ENCODE peak calls at places on chromosome 10, in eight cellular contexts. R, N, I, C, U, B, T and K are unnamed samples.

GRCh38 chr10:36473122-36473521 is 652.3 kb upstream of the ANKRD30A start:
- DNase-seq in R (no peak), N (no peak), I (no peak), C (no peak), U (no peak), B (no peak), T (no peak), K (no peak)

GRCh38 chr10:56537984-56538383 is 176.9 kb upstream of the ZWINT start:
- DNase-seq in R (no peak), N (no peak), I (no peak), C (no peak), U (no peak), B (no peak), T (no peak), K (peak)

GRCh38 chr10:8584666-8585065 is 530.2 kb downstream of the GATA3 start:
- DNase-seq in R (no peak), N (no peak), I (no peak), C (no peak), U (no peak), B (no peak), T (no peak), K (no peak)

GRCh38 chr10:120456626-120457430 is at the start of gene PLPP4:
- DNase-seq in R (peak), N (no peak), I (peak), C (no peak), U (peak), B (no peak), T (no peak), K (no peak)

GRCh38 chr10:55500931-55501559 is 700.0 kb upstream of the PCDH15 start:
- DNase-seq in R (peak), N (peak), I (no peak), C (no peak), U (no peak), B (no peak), T (no peak), K (peak)

GRCh38 chr10:8057636-8058273 is 3.3 kb downstream of the GATA3 start:
- DNase-seq in R (peak), N (no peak), I (no peak), C (no peak), U (no peak), B (no peak), T (no peak), K (no peak)

GRCh38 chr10:120557296-120557810 is 100.3 kb downstream of the PLPP4 start:
- DNase-seq in R (peak), N (no peak), I (no peak), C (no peak), U (no peak), B (no peak), T (no peak), K (no peak)

GRCh38 chr10:76115471-76116155 is 684.2 kb downstream of the LRMDA start:
- DNase-seq in R (no peak), N (no peak), I (no peak), C (no peak), U (no peak), B (no peak), T (no peak), K (no peak)

GRCh38 chr10:97765201-97765600 is 6.6 kb downstream of the SFRP5 start:
- DNase-seq in R (no peak), N (peak), I (no peak), C (peak), U (no peak), B (no peak), T (no peak), K (no peak)

GRCh38 chr10:33248638-33249037 is 85.8 kb downstream of the NRP1 start:
- DNase-seq in R (no peak), N (no peak), I (peak), C (peak), U (no peak), B (peak), T (peak), K (no peak)

GRCh38 chr10:21497177-21497807 is 28.2 kb downstream of the SKIDA1 start:
- DNase-seq in R (no peak), N (peak), I (peak), C (no peak), U (peak), B (no peak), T (no peak), K (no peak)

GRCh38 chr10:43194861-43195260 is 56.6 kb downstream of the CSGALNACT2 start:
- DNase-seq in R (no peak), N (no peak), I (no peak), C (no peak), U (no peak), B (no peak), T (no peak), K (no peak)